ENCODE peak calls at places on chromosomes 11 and 22, in five cellular contexts. X is NCI-H1930; Z is mucosa of gallbladder; G is stimulated activated CD4-positive, alpha-beta T cell treated with anti-CD3 and anti-CD28 coated beads, Interleukin-1b, Interleukin-23, amount 100 ng/mL, for 1 hour; Y is NCI-H510A treated with DMSO at 0.1 percent for 48 hours. Q is an unnamed sample.

GRCh38 chr11:123062892-123063395 is 1.0 kb upstream of the HSPA8 start:
- DNase-seq in G (no peak), Y (peak), Z (no peak), X (peak), Q (no peak)

GRCh38 chr11:64164392-64165312 is 1.3 kb downstream of the MACROD1 start:
- DNase-seq in G (no peak), X (no peak), Z (no peak), Y (no peak), Q (no peak)

GRCh38 chr11:10490398-10491232 is 35.6 kb downstream of the AMPD3 start:
- DNase-seq in X (no peak), G (no peak), Z (peak), Y (no peak), Q (peak)

GRCh38 chr22:29733362-29734322 is 13.8 kb downstream of the CABP7 start:
- DNase-seq in Y (peak), X (no peak), Z (no peak), G (no peak), Q (no peak)

GRCh38 chr11:38835986-38836385 is 2237.9 kb upstream of the RAG2 start:
- DNase-seq in X (no peak), G (no peak), Z (no peak), Y (no peak), Q (no peak)

GRCh38 chr22:43658823-43659222 is 153.3 kb downstream of the EFCAB6 start:
- DNase-seq in G (no peak), X (no peak), Z (no peak), Y (no peak), Q (no peak)

GRCh38 chr11:17572791-17573460 is 25.9 kb downstream of the OTOG start:
- DNase-seq in X (no peak), Z (no peak), Y (no peak), G (no peak), Q (no peak)

GRCh38 chr11:75174781-75175370 is 24.0 kb downstream of the SLCO2B1 start:
- DNase-seq in Y (no peak), X (no peak), Z (peak), G (no peak), Q (peak)

GRCh38 chr11:126231725-126232459 is 20.3 kb downstream of the FAM118B start:
- DNase-seq in Y (no peak), G (no peak), X (no peak), Z (no peak), Q (peak)

GRCh38 chr22:21984793-21985192 is 2.2 kb upstream of the TOP3B start:
- DNase-seq in G (no peak), Y (no peak), X (no peak), Z (no peak), Q (no peak)

GRCh38 chr22:20423636-20424511 is 13.8 kb downstream of the SCARF2 start:
- DNase-seq in Y (no peak), X (no peak), G (no peak), Z (no peak), Q (peak)

GRCh38 chr11:34505874-34506273 is 7.7 kb downstream of the ELF5 start:
- DNase-seq in X (no peak), Z (no peak), Y (no peak), G (no peak), Q (no peak)

GRCh38 chr11:68946416-68947090 is 34.2 kb downstream of the MRGPRD start:
- DNase-seq in X (no peak), Z (no peak), Y (no peak), G (no peak), Q (no peak)

GRCh38 chr22:37187552-37187890 is 526 bp downstream of the C1QTNF6 start:
- DNase-seq in X (no peak), G (no peak), Y (no peak), Z (no peak), Q (no peak)

GRCh38 chr11:26465270-26465669 is 106.8 kb downstream of the MUC15 start:
- DNase-seq in Y (no peak), G (no peak), X (no peak), Z (no peak), Q (no peak)

GRCh38 chr11:24249921-24250320 is 246.9 kb upstream of the LUZP2 start:
- DNase-seq in Y (no peak), G (no peak), Z (no peak), X (no peak), Q (no peak)

GRCh38 chr22:26619510-26619909 is 1.7 kb upstream of the CRYBB1 start:
- DNase-seq in G (no peak), Z (no peak), Y (no peak), X (no peak), Q (no peak)

GRCh38 chr11:64438986-64439771 is 80.2 kb downstream of the RPS6KA4 start:
- DNase-seq in Y (no peak), X (no peak), G (no peak), Z (no peak), Q (no peak)

GRCh38 chr11:19742595-19743292 is 30.1 kb downstream of the NAV2 start:
- DNase-seq in Z (peak), G (peak), Y (peak), X (peak), Q (peak)

GRCh38 chr11:129700701-129701100 is 114.9 kb upstream of the TMEM45B start:
- DNase-seq in Y (no peak), G (no peak), Z (no peak), X (no peak), Q (no peak)

GRCh38 chr11:83681045-83681781 is 395.0 kb upstream of the CCDC90B start:
- DNase-seq in G (no peak), Y (peak), Z (no peak), X (no peak), Q (no peak)

GRCh38 chr22:45179276-45180049 is 15.7 kb downstream of the NUP50 start:
- DNase-seq in Y (no peak), Z (no peak), X (no peak), G (no peak), Q (no peak)

Q was measured in pons.